ENCODE peak calls at places on chromosome 4, in six cellular contexts. One of them, this sample, is unnamed.

GRCh38 chr4:21954406-21954805 is 5.8 kb upstream of the KCNIP4 start:
- DNase-seq in CD4-positive, alpha-beta T cell: no peak
- DNase-seq in PC-9: no peak
- DNase-seq in endodermal cell: no peak
- DNase-seq in tibial nerve: no peak
- DNase-seq in hepatocyte: no peak
- DNase-seq in this sample: no peak

GRCh38 chr4:39658756-39659155 is 20.1 kb upstream of the SMIM14 start:
- DNase-seq in endodermal cell: no peak
- DNase-seq in CD4-positive, alpha-beta T cell: no peak
- DNase-seq in tibial nerve: no peak
- DNase-seq in PC-9: no peak
- DNase-seq in hepatocyte: no peak
- DNase-seq in this sample: no peak

GRCh38 chr4:25299476-25300203 is 12.9 kb upstream of the ZCCHC4 start:
- DNase-seq in endodermal cell: peak; percentile 60
- DNase-seq in hepatocyte: peak; percentile 80
- DNase-seq in CD4-positive, alpha-beta T cell: no peak
- DNase-seq in tibial nerve: no peak
- DNase-seq in PC-9: peak; percentile 68
- DNase-seq in this sample: peak; percentile 66

GRCh38 chr4:175999944-176000343 is 65.7 kb upstream of the WDR17 start:
- DNase-seq in tibial nerve: no peak
- DNase-seq in CD4-positive, alpha-beta T cell: no peak
- DNase-seq in endodermal cell: no peak
- DNase-seq in hepatocyte: no peak
- DNase-seq in PC-9: no peak
- DNase-seq in this sample: no peak

GRCh38 chr4:173516621-173517612 is 13.1 kb downstream of the HAND2 start:
- DNase-seq in PC-9: no peak
- DNase-seq in CD4-positive, alpha-beta T cell: no peak
- DNase-seq in endodermal cell: peak; percentile 75
- DNase-seq in tibial nerve: no peak
- DNase-seq in hepatocyte: peak; percentile 52
- DNase-seq in this sample: peak; percentile 11

GRCh38 chr4:128424524-128425195 is 137.0 kb upstream of the PGRMC2 start:
- DNase-seq in hepatocyte: no peak
- DNase-seq in tibial nerve: peak; percentile 16
- DNase-seq in CD4-positive, alpha-beta T cell: no peak
- DNase-seq in PC-9: no peak
- DNase-seq in endodermal cell: no peak
- DNase-seq in this sample: no peak

GRCh38 chr4:88246600-88246999 is 37.8 kb downstream of the PPM1K start:
- DNase-seq in PC-9: no peak
- DNase-seq in tibial nerve: no peak
- DNase-seq in hepatocyte: no peak
- DNase-seq in endodermal cell: no peak
- DNase-seq in CD4-positive, alpha-beta T cell: no peak
- DNase-seq in this sample: no peak

GRCh38 chr4:20044502-20044911 is 207.2 kb upstream of the SLIT2 start:
- DNase-seq in hepatocyte: no peak
- DNase-seq in PC-9: no peak
- DNase-seq in CD4-positive, alpha-beta T cell: no peak
- DNase-seq in tibial nerve: no peak
- DNase-seq in endodermal cell: no peak
- DNase-seq in this sample: no peak

GRCh38 chr4:75948822-75949444 is 8.1 kb upstream of the NAAA start:
- DNase-seq in CD4-positive, alpha-beta T cell: no peak
- DNase-seq in PC-9: no peak
- DNase-seq in hepatocyte: peak; percentile 10
- DNase-seq in tibial nerve: no peak
- DNase-seq in endodermal cell: no peak
- DNase-seq in this sample: peak; percentile 53

GRCh38 chr4:16129336-16129735 is 45.5 kb upstream of the PROM1 start:
- DNase-seq in PC-9: no peak
- DNase-seq in hepatocyte: peak; percentile 23
- DNase-seq in tibial nerve: no peak
- DNase-seq in endodermal cell: no peak
- DNase-seq in CD4-positive, alpha-beta T cell: no peak
- DNase-seq in this sample: peak; percentile 52

GRCh38 chr4:32519060-32519459 is 1798.9 kb downstream of the PCDH7 start:
- DNase-seq in endodermal cell: no peak
- DNase-seq in tibial nerve: no peak
- DNase-seq in PC-9: no peak
- DNase-seq in CD4-positive, alpha-beta T cell: no peak
- DNase-seq in hepatocyte: no peak
- DNase-seq in this sample: no peak

GRCh38 chr4:79078339-79078738 is 139.1 kb upstream of the PAQR3 start:
- DNase-seq in endodermal cell: no peak
- DNase-seq in hepatocyte: no peak
- DNase-seq in PC-9: no peak
- DNase-seq in tibial nerve: peak; percentile 63
- DNase-seq in CD4-positive, alpha-beta T cell: no peak
- DNase-seq in this sample: peak; percentile 2

GRCh38 chr4:58611012-58611411 is 1500.8 kb upstream of the IGFBP7 start:
- DNase-seq in endodermal cell: no peak
- DNase-seq in tibial nerve: no peak
- DNase-seq in CD4-positive, alpha-beta T cell: no peak
- DNase-seq in PC-9: no peak
- DNase-seq in hepatocyte: no peak
- DNase-seq in this sample: no peak

GRCh38 chr4:100062921-100063320 is 112.8 kb upstream of the H2AZ1 start:
- DNase-seq in endodermal cell: no peak
- DNase-seq in CD4-positive, alpha-beta T cell: no peak
- DNase-seq in tibial nerve: no peak
- DNase-seq in hepatocyte: no peak
- DNase-seq in PC-9: no peak
- DNase-seq in this sample: no peak

GRCh38 chr4:90025248-90025647 is 101.9 kb upstream of the CCSER1 start:
- DNase-seq in endodermal cell: no peak
- DNase-seq in CD4-positive, alpha-beta T cell: no peak
- DNase-seq in tibial nerve: no peak
- DNase-seq in hepatocyte: peak; percentile 21
- DNase-seq in PC-9: no peak
- DNase-seq in this sample: peak; percentile 9

GRCh38 chr4:20331642-20332041 is 79.9 kb downstream of the SLIT2 start:
- DNase-seq in PC-9: no peak
- DNase-seq in hepatocyte: no peak
- DNase-seq in CD4-positive, alpha-beta T cell: no peak
- DNase-seq in endodermal cell: no peak
- DNase-seq in tibial nerve: no peak
- DNase-seq in this sample: no peak

GRCh38 chr4:86831262-86832090 is 17.7 kb downstream of the SLC10A6 start:
- DNase-seq in CD4-positive, alpha-beta T cell: no peak
- DNase-seq in tibial nerve: no peak
- DNase-seq in PC-9: peak; percentile 69
- DNase-seq in hepatocyte: peak; percentile 39
- DNase-seq in endodermal cell: no peak
- DNase-seq in this sample: no peak

GRCh38 chr4:118086334-118086733 is 52.0 kb downstream of the NDST3 start:
- DNase-seq in endodermal cell: peak; percentile 61
- DNase-seq in PC-9: no peak
- DNase-seq in CD4-positive, alpha-beta T cell: no peak
- DNase-seq in tibial nerve: no peak
- DNase-seq in hepatocyte: no peak
- DNase-seq in this sample: no peak

GRCh38 chr4:31674313-31674947 is 954.3 kb downstream of the PCDH7 start:
- DNase-seq in hepatocyte: peak; percentile 21
- DNase-seq in tibial nerve: no peak
- DNase-seq in endodermal cell: peak; percentile 59
- DNase-seq in CD4-positive, alpha-beta T cell: no peak
- DNase-seq in PC-9: no peak
- DNase-seq in this sample: peak; percentile 22

GRCh38 chr4:140875751-140876389 is 119.7 kb upstream of the TBC1D9 start:
- DNase-seq in hepatocyte: no peak
- DNase-seq in endodermal cell: no peak
- DNase-seq in tibial nerve: no peak
- DNase-seq in PC-9: no peak
- DNase-seq in CD4-positive, alpha-beta T cell: no peak
- DNase-seq in this sample: no peak

GRCh38 chr4:25123236-25123635 is 37.0 kb downstream of the SEPSECS start:
- DNase-seq in tibial nerve: no peak
- DNase-seq in hepatocyte: no peak
- DNase-seq in PC-9: no peak
- DNase-seq in endodermal cell: no peak
- DNase-seq in CD4-positive, alpha-beta T cell: no peak
- DNase-seq in this sample: no peak

GRCh38 chr4:151454513-151454912 is 45.5 kb downstream of the FHIP1A start:
- DNase-seq in endodermal cell: no peak
- DNase-seq in PC-9: no peak
- DNase-seq in CD4-positive, alpha-beta T cell: no peak
- DNase-seq in tibial nerve: no peak
- DNase-seq in hepatocyte: no peak
- DNase-seq in this sample: no peak
- H3K9me3 ChIP-seq in endodermal cell: no peaks in the 10 kb centered on the region
- H3K9me3 ChIP-seq in PC-9: no peaks in the 10 kb centered on the region
- H3K9me3 ChIP-seq in CD4-positive, alpha-beta T cell: no peaks in the 10 kb centered on the region
- H3K9me3 ChIP-seq in tibial nerve: no peaks in the 10 kb centered on the region
- H3K9me3 ChIP-seq in hepatocyte: no peaks in the 10 kb centered on the region
- H3K9me3 ChIP-seq in this sample: no peaks in the 10 kb centered on the region

GRCh38 chr4:150888217-150888616 is 126.9 kb downstream of the LRBA start:
- DNase-seq in tibial nerve: no peak
- DNase-seq in endodermal cell: no peak
- DNase-seq in PC-9: no peak
- DNase-seq in CD4-positive, alpha-beta T cell: no peak
- DNase-seq in hepatocyte: no peak
- DNase-seq in this sample: no peak
- H3K9me3 ChIP-seq in tibial nerve: no peaks in the 10 kb centered on the region
- H3K9me3 ChIP-seq in endodermal cell: no peaks in the 10 kb centered on the region
- H3K9me3 ChIP-seq in PC-9: no peaks in the 10 kb centered on the region
- H3K9me3 ChIP-seq in CD4-positive, alpha-beta T cell: no peaks in the 10 kb centered on the region
- H3K9me3 ChIP-seq in hepatocyte: no peaks in the 10 kb centered on the region
- H3K9me3 ChIP-seq in this sample: no peaks in the 10 kb centered on the region

DNA sequence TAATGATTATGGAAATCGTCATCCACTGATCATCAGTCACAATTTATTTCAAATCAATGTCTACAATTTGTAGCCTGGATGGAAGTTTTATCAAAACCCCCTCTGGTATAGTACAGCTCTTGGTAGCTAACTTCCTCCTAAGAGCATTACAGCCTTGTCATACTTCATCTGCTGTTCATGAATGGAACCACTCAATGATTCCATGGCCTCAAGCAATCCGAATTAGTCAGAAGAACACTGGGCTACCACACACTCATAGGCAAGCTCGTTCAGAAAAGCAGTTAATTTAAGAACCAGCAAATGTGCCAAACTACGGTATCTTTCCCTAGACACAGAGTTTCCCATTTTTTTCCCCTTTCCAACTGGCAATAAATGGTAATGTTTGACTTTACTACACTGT is 389.1 kb upstream of the TENM3 start:
- DNase-seq in endodermal cell: no peak
- DNase-seq in CD4-positive, alpha-beta T cell: no peak
- DNase-seq in hepatocyte: no peak
- DNase-seq in PC-9: no peak
- DNase-seq in tibial nerve: no peak
- DNase-seq in this sample: no peak
- H3K9me3 ChIP-seq in endodermal cell: no peaks in the 10 kb centered on the region
- H3K9me3 ChIP-seq in CD4-positive, alpha-beta T cell: no peaks in the 10 kb centered on the region
- H3K9me3 ChIP-seq in hepatocyte: no peaks in the 10 kb centered on the region
- H3K9me3 ChIP-seq in PC-9: no peaks in the 10 kb centered on the region
- H3K9me3 ChIP-seq in tibial nerve: no peaks in the 10 kb centered on the region
- H3K9me3 ChIP-seq in this sample: no peaks in the 10 kb centered on the region

DNA sequence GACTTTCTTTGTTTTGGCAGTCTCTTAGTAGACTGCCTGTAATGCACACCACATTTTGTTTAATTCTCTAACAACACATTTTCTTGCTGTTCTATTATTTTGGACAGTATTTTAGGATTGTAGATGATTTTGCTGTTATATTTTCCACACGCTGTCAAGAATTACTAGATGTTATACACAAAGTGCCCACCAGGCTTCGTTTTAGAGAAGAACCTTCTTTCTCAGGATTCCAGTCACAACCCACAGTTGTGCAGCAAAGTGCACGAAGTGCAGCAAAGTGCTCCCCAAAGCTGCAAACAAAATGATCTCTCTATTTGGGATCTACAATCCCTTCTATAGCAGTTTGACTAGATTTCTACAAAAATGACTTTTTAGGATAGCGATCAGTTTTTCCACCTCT is 2.4 kb downstream of the ZNF141 start:
- DNase-seq in CD4-positive, alpha-beta T cell: no peak
- DNase-seq in hepatocyte: no peak
- DNase-seq in tibial nerve: no peak
- DNase-seq in PC-9: no peak
- DNase-seq in endodermal cell: no peak
- DNase-seq in this sample: no peak
- H3K9me3 ChIP-seq in CD4-positive, alpha-beta T cell: peaks cover 51% of the 10 kb centered on the region
- H3K9me3 ChIP-seq in hepatocyte: peaks cover 40% of the 10 kb centered on the region
- H3K9me3 ChIP-seq in tibial nerve: peaks cover 48% of the 10 kb centered on the region
- H3K9me3 ChIP-seq in PC-9: peaks cover 4% of the 10 kb centered on the region
- H3K9me3 ChIP-seq in endodermal cell: peaks cover 59% of the 10 kb centered on the region
- H3K9me3 ChIP-seq in this sample: no peaks in the 10 kb centered on the region

GRCh38 chr4:179569549-179569948 is 2127.3 kb upstream of the AGA start:
- DNase-seq in endodermal cell: no peak
- DNase-seq in CD4-positive, alpha-beta T cell: no peak
- DNase-seq in PC-9: no peak
- DNase-seq in tibial nerve: no peak
- DNase-seq in hepatocyte: no peak
- DNase-seq in this sample: no peak
- H3K9me3 ChIP-seq in endodermal cell: peaks cover 17% of the 10 kb centered on the region
- H3K9me3 ChIP-seq in CD4-positive, alpha-beta T cell: peaks cover 4% of the 10 kb centered on the region
- H3K9me3 ChIP-seq in PC-9: no peaks in the 10 kb centered on the region
- H3K9me3 ChIP-seq in tibial nerve: peaks cover 3% of the 10 kb centered on the region
- H3K9me3 ChIP-seq in hepatocyte: no peaks in the 10 kb centered on the region
- H3K9me3 ChIP-seq in this sample: no peaks in the 10 kb centered on the region

This sample was measured in small intestine.